ENCODE peak calls at places on chromosome 20, in five cellular contexts. W is A549, X is K562, N is HepG2, Z is H1. B is an unnamed sample.

GRCh38 chr20:50413088-50413500 is 97.1 kb upstream of the PTPN1 start:
- DNase-seq in X (no peak), Z (no peak), N (peak), W (no peak), B (no peak)

GRCh38 chr20:33372993-33373441 is 28.3 kb downstream of the CDK5RAP1 start:
- DNase-seq in W (no peak), X (no peak), Z (no peak), N (peak), B (no peak)

GRCh38 chr20:31602779-31603441 is 2.2 kb upstream of the ID1 start:
- DNase-seq in N (peak), W (peak), X (no peak), Z (no peak), B (peak)

GRCh38 chr20:6184086-6184485 is 61.3 kb upstream of the FERMT1 start:
- DNase-seq in N (peak), W (no peak), Z (no peak), X (no peak), B (no peak)

GRCh38 chr20:35515949-35516645 is 13.4 kb downstream of the C20orf173 start:
- DNase-seq in W (peak), Z (no peak), N (no peak), X (peak), B (no peak)

GRCh38 chr20:36344517-36345132 is 38.5 kb downstream of the DLGAP4 start:
- DNase-seq in N (peak), X (peak), W (peak), Z (peak), B (peak)

GRCh38 chr20:47586648-47587306 is 85.1 kb downstream of the NCOA3 start:
- DNase-seq in Z (no peak), X (no peak), W (no peak), N (no peak), B (no peak)

GRCh38 chr20:3677733-3678132 is 4.1 kb downstream of the ADAM33 start:
- DNase-seq in X (no peak), Z (no peak), N (no peak), W (no peak), B (no peak)

GRCh38 chr20:51004305-51004727 is 18.6 kb downstream of the KCNG1 start:
- DNase-seq in Z (no peak), X (no peak), N (no peak), W (no peak), B (no peak)

DNA sequence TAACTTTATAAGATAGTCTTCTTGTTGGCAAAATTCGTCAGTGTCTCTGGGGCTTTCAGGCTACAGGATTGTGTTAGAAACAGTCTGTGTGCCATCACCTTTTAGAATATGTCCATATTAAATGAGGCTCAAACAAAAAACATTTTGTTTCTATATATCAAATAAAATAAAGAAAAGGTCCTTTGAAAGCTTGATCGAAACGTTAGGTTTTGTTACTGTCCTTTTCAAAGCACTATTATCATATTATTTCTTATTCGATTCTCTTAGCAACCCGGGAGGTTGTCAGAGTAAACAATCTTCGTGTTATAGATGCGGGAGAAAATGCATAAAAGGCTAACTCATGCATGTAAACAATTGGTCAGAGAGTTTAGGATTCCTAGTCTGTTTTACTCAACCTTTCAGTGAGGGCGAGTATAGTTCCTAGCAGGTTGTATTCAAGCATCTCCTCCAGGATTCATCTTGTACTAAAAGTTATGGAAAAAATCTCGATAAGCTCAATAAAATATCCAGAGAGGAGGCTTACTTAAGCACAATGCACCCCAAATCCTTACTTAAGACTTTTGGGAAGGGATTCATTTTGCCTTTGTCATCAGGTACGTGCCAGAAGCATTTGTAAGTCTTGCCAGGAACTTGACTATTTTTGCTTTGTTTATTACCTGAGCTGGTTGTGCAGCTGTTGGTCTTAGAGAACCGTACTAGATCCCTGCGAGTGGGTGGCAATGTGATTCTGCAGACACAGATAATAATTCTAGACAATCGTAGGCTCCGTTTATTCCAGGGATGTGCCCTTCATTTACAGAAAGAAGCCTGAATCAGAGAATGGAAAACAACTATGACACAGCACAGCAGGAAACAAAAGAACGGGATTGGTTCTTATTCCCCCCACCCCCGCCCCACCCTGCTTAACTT is 159.6 kb upstream of the ZNF217 start:
- DNase-seq in N (no peak), W (peak), X (peak), Z (no peak), B (no peak)
- H3K4me2 ChIP-seq in N (peak), W (peak), X (peak), Z (peak), B (no peak)

DNA sequence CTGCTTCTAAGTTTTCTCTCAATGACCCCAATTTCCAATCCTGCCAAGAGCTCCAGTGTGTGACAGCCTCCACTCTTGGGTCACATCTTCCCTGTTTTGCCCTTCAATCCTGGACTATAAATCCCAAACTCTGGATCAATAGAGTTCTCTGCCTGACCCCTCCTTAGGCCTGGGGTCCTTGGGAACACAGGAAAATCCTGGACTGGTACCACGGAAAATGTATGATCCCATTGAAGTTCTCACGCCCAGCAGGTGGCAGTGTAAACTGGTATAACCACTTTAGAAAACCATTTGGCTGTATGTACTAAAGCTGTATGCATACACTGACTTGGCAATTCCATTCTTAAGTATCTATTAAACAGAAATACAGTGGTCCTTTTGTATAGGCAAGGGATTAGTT is 98.0 kb downstream of the SNAP25 start:
- DNase-seq in X (peak), N (peak), W (peak), Z (no peak), B (peak)
- TF ChIP-seq JUN in X (no peak), N (no peak), W (no peak), Z (no peak), B (no peak)

DNA sequence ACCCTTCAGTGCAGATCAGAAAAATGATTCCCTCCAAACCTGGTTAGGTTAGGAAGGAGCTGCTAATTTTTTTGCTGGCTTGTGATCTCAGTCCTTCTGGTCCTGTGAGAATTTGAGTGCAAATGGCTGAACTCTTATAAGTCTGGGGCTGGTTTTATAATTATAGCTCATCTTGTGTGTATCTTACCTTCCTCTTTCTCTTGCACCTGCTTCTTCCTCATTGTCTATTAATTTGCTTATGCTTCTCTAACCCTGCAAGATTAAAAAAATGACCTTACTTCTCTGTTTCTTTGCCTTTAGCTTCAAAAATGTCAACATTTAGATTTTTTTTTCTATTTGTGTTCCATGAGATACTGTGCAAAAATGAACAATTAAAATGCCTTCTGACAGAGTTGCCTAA is 576.2 kb downstream of the DHX35 start:
- DNase-seq in Z (no peak), X (no peak), W (no peak), N (no peak), B (no peak)
- H3K4me2 ChIP-seq in Z (no peak), X (no peak), W (no peak), N (no peak), B (no peak)

GRCh38 chr20:23668477-23668951 is 20.3 kb downstream of the CST4 start:
- DNase-seq in N (peak), W (peak), Z (peak), X (peak), B (peak)
- TF ChIP-seq JUN in N (no peak), W (no peak), Z (no peak), X (no peak), B (no peak)

DNA sequence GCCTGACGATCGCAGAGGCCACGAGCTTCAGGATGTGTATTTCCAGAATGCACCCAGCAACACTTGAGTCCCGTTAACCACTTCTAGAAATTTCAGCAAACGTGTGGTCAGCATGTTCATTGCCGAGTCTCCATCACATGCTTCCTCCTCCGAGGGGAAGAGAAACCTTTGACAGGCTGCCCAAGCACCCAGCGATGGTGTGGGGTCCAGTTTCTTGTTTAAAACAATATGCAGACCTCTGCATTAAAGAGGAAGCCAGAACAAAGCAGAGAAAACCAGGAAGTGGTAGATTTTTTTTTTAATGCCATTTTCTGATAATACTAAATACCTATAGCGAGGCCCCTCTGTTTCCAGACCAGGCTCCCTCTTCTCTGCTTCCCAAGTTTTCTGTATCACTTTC is 71.9 kb downstream of the GNAS-AS1 start:
- DNase-seq in N (no peak), W (no peak), X (no peak), Z (no peak), B (no peak)
- H3K4me2 ChIP-seq in N (no peak), W (no peak), X (no peak), Z (no peak), B (no peak)

GRCh38 chr20:24914388-24915241 is 34.5 kb upstream of the CST7 start:
- DNase-seq in Z (peak), W (no peak), N (no peak), X (no peak), B (no peak)

GRCh38 chr20:24916412-24916811 is 32.7 kb upstream of the CST7 start:
- DNase-seq in X (no peak), W (no peak), Z (no peak), N (no peak), B (no peak)

GRCh38 chr20:24915892-24916291 is 33.2 kb upstream of the CST7 start:
- DNase-seq in N (no peak), Z (peak), X (no peak), W (no peak), B (no peak)

GRCh38 chr20:24917056-24917455 is 32.0 kb upstream of the CST7 start:
- DNase-seq in N (no peak), W (no peak), X (no peak), Z (peak), B (no peak)

GRCh38 chr20:24915440-24915839 is 33.6 kb upstream of the CST7 start:
- DNase-seq in N (no peak), W (no peak), X (no peak), Z (peak), B (no peak)
- TF ChIP-seq JUN in N (no peak), W (no peak), X (no peak), Z (no peak), B (no peak)

GRCh38 chr20:18066421-18067333 is 9.0 kb upstream of the OVOL2 start:
- DNase-seq in X (no peak), N (peak), W (no peak), Z (no peak), B (no peak)
- H3K4me2 ChIP-seq in X (no peak), N (no peak), W (no peak), Z (no peak), B (no peak)

GRCh38 chr20:8190043-8190880 is 58.2 kb downstream of the PLCB1 start:
- DNase-seq in Z (no peak), X (no peak), W (no peak), N (peak), B (no peak)
- TF ChIP-seq JUN in Z (no peak), X (no peak), W (no peak), N (no peak), B (no peak)

B was measured in endothelial cell of umbilical vein.